ENCODE peak calls at places on chromosomes 3 and 15, in six cellular contexts. J, K, T, V, L and A are unnamed samples. For H3K4me1, the result is how much of the 10 kb centered on the place peaks cover.

GRCh38 chr3:16239082-16239770 is 25.5 kb downstream of the DPH3 start:
- DNase-seq in J (no peak), K (no peak), T (no peak), V (no peak), L (no peak), A (no peak)

GRCh38 chr3:45499529-45499928 is 95.0 kb upstream of the LIMD1 start:
- DNase-seq in J (no peak), K (peak), T (peak), V (peak), L (no peak), A (peak)

GRCh38 chr3:84125201-84125721 is 833.5 kb upstream of the CADM2 start:
- DNase-seq in J (no peak), K (no peak), T (no peak), V (peak), L (no peak), A (no peak)

GRCh38 chr3:23241256-23241655 is 38.1 kb downstream of the UBE2E2 start:
- DNase-seq in J (no peak), K (no peak), T (no peak), V (no peak), L (no peak), A (no peak)

GRCh38 chr3:45988804-45989203 is 6.8 kb downstream of the FYCO1 start:
- DNase-seq in J (no peak), K (no peak), T (no peak), V (no peak), L (no peak), A (no peak)

GRCh38 chr3:140942221-140943104 is 827 bp downstream of the SLC25A36 start:
- DNase-seq in J (peak), K (peak), T (peak), V (peak), L (peak), A (peak)

GRCh38 chr3:37014620-37015019 is 21.3 kb downstream of the MLH1 start:
- DNase-seq in J (no peak), K (peak), T (no peak), V (no peak), L (no peak), A (no peak)

GRCh38 chr3:157477441-157477840 is 25.8 kb downstream of the VEPH1 start:
- DNase-seq in J (no peak), K (no peak), T (no peak), V (no peak), L (no peak), A (no peak)

GRCh38 chr15:31345606-31346366 is 19.2 kb downstream of the KLF13 start:
- DNase-seq in J (no peak), K (no peak), T (peak), V (no peak), L (no peak), A (no peak)

GRCh38 chr3:100833483-100833882 is 124.2 kb downstream of the TFG start:
- DNase-seq in J (no peak), K (no peak), T (no peak), V (peak), L (no peak), A (no peak)

GRCh38 chr15:64552281-64552948 is 92.0 kb downstream of the ZNF609 start:
- DNase-seq in J (no peak), K (no peak), T (no peak), V (no peak), L (no peak), A (no peak)

GRCh38 chr3:95926904-95927501 is 887.4 kb upstream of the EPHA6 start:
- DNase-seq in J (no peak), K (peak), T (no peak), V (no peak), L (peak), A (no peak)

GRCh38 chr3:11532865-11533490 is 110.7 kb downstream of the VGLL4 start:
- DNase-seq in J (no peak), K (no peak), T (no peak), V (no peak), L (no peak), A (no peak)

GRCh38 chr3:159964166-159964973 is 24.3 kb upstream of the IL12A start:
- DNase-seq in J (no peak), K (no peak), T (no peak), V (no peak), L (no peak), A (no peak)

GRCh38 chr3:59737209-59737608 is 687.4 kb upstream of the CFAP20DC start:
- DNase-seq in J (no peak), K (no peak), T (no peak), V (no peak), L (no peak), A (peak)

GRCh38 chr15:66760968-66761722 is 59.1 kb downstream of the SMAD6 start:
- DNase-seq in J (no peak), K (no peak), T (no peak), V (no peak), L (no peak), A (no peak)

GRCh38 chr3:67382551-67382950 is 271.9 kb downstream of the SUCLG2 start:
- DNase-seq in J (no peak), K (no peak), T (no peak), V (no peak), L (no peak), A (no peak)

GRCh38 chr15:34987623-34987981 is 485 bp downstream of the ZNF770 start:
- DNase-seq in J (no peak), K (no peak), T (no peak), V (peak), L (no peak), A (no peak)

GRCh38 chr15:83108266-83109219 is 1.1 kb downstream of the TM6SF1 start:
- DNase-seq in J (peak), K (peak), T (peak), V (peak), L (peak), A (peak)

GRCh38 chr3:129005526-129006303 is 4.6 kb downstream of the EFCC1 start:
- DNase-seq in J (peak), K (no peak), T (peak), V (no peak), L (no peak), A (no peak)

GRCh38 chr15:74400915-74401757 is 32.6 kb downstream of the SEMA7A start:
- DNase-seq in J (no peak), K (no peak), T (peak), V (no peak), L (no peak), A (no peak)

GRCh38 chr3:9770276-9770812 is 597 bp upstream of the CAMK1 start:
- DNase-seq in J (peak), K (peak), T (no peak), V (peak), L (no peak), A (no peak)

GRCh38 chr15:31067890-31068603 is 33.5 kb downstream of the TRPM1 start:
- DNase-seq in J (no peak), K (no peak), T (no peak), V (no peak), L (no peak), A (no peak)

GRCh38 chr3:129829640-129830039 is 63.9 kb downstream of the TMCC1 start:
- DNase-seq in J (peak), K (peak), T (peak), V (peak), L (peak), A (peak)

GRCh38 chr3:14142567-14143270 is 17.9 kb downstream of the TMEM43 start:
- DNase-seq in J (no peak), K (no peak), T (no peak), V (no peak), L (peak), A (no peak)

GRCh38 chr15:57667171-57667924 is 39.2 kb upstream of the POLR2M start:
- DNase-seq in J (no peak), K (peak), T (no peak), V (peak), L (no peak), A (peak)

GRCh38 chr3:114572364-114573062 is 278.7 kb downstream of the TIGIT start:
- DNase-seq in J (no peak), K (no peak), T (no peak), V (no peak), L (no peak), A (no peak)

GRCh38 chr15:73886717-73887345 is 13.5 kb downstream of the TBC1D21 start:
- DNase-seq in J (no peak), K (no peak), T (no peak), V (no peak), L (no peak), A (no peak)

GRCh38 chr3:133563186-133563591 is 10.3 kb upstream of the CDV3 start:
- DNase-seq in J (no peak), K (no peak), T (no peak), V (no peak), L (no peak), A (no peak)

GRCh38 chr3:35521196-35521595 is 118.1 kb upstream of the ARPP21 start:
- DNase-seq in J (no peak), K (no peak), T (no peak), V (no peak), L (no peak), A (no peak)

GRCh38 chr15:74317820-74318375 is 49.5 kb downstream of the CYP11A1 start:
- DNase-seq in J (peak), K (no peak), T (no peak), V (peak), L (no peak), A (peak)

GRCh38 chr3:171258316-171258715 is 201.9 kb downstream of the TNIK start:
- DNase-seq in J (no peak), K (peak), T (no peak), V (no peak), L (no peak), A (no peak)

GRCh38 chr3:171260899-171261298 is 199.3 kb downstream of the TNIK start:
- DNase-seq in J (no peak), K (no peak), T (no peak), V (no peak), L (no peak), A (no peak)

GRCh38 chr3:171262431-171262830 is 197.8 kb downstream of the TNIK start:
- DNase-seq in J (no peak), K (no peak), T (no peak), V (no peak), L (no peak), A (no peak)

GRCh38 chr3:171261487-171261886 is 198.7 kb downstream of the TNIK start:
- DNase-seq in J (peak), K (no peak), T (no peak), V (no peak), L (no peak), A (no peak)

DNA sequence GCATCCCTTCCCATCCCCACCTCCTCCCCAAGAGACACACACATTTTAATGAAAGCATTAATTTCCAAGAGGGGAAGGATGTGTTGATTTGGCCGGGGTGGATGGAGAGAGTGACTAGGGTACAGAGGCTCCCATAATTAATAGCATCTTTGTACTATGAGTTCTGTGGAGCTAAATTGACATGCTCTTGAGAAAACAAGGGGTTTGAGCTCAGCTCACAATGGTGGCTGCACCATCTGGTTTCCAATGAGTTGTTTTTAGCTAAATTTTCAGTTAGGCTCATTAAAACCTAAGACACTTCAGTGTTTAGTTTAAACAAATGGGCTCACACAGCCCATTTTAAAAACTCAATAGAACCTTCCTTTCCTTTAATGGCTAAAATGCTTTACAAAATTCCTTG is 199.8 kb downstream of the TNIK start:
- DNase-seq in J (no peak), K (no peak), T (no peak), V (no peak), L (no peak), A (no peak)
- H3K4me1 ChIP-seq in J (under half), K (under half), T (under half), V (under half), L (under half), A (under half)

DNA sequence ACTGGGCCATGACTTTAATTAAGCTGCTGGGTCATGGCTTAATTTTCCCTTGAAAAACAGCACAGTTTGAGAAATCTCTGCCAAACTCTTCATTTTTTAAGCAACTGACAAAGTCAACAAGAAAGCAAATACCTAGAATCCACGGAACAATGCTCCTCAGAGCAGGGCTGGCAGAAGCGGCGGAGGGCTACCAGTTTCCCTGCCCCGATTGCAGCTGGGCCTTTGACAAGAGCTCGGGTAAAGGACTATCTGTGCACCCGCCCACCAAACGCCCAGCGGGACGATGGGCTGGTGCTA is 1.2 kb downstream of the GOLIM4 start:
- DNase-seq in J (no peak), K (no peak), T (no peak), V (no peak), L (no peak), A (peak)
- H3K27ac ChIP-seq in J (peak), K (no peak), T (peak), V (peak), L (peak), A (peak)

GRCh38 chr3:195906865-195907729 is 1.3 kb downstream of the TNK2 start:
- DNase-seq in J (peak), K (peak), T (peak), V (no peak), L (peak), A (peak)

GRCh38 chr3:195907730-195908438 is 467 bp downstream of the TNK2 start:
- DNase-seq in J (peak), K (no peak), T (peak), V (peak), L (no peak), A (peak)

GRCh38 chr3:195905970-195906864 is 2.1 kb downstream of the TNK2 start:
- DNase-seq in J (no peak), K (no peak), T (peak), V (no peak), L (no peak), A (no peak)

GRCh38 chr3:195903950-195904290 is 4.4 kb downstream of the TNK2 start:
- DNase-seq in J (no peak), K (no peak), T (no peak), V (no peak), L (no peak), A (no peak)

DNA sequence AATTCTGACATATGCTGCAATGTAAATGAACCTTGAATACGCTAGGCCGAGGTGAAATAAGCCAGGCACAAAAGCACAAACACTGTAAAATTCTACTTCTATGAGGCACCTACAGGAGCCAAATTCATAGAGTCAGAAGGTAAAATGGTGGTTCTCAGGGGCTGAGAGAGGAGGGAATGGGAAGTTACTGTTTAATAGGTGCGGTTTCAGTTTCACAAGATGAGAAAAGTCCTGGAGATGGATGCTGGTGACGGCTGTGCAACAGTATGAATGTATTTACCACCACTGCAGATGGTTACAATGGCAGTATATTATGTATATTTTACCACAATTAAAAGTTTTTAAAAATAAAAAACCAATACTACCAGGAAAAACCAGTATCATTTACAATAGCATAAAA is 4.0 kb downstream of the TNK2 start:
- DNase-seq in J (no peak), K (no peak), T (peak), V (no peak), L (no peak), A (no peak)
- H3K4me1 ChIP-seq in J (under half), K (under half), T (half or more), V (under half), L (under half), A (under half)

DNA sequence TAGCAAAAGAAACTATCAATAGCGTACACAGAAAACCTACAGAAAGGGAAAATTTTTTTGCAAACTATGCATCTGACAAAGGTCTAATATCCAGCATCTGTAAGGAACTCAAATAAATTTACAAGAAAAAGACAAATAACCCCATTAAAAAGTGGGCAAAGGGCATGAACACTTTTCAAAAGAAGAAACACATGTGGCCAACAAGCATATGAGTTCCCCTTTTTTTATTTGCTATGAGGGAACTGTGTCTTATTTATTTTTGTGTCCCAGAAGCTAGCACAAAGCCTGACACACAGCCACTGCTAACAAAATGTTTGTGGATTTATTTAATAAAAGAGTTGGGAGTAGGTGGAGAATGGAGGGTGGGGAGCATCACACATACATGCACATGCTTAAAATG is 325 bp upstream of the TMEM202 start:
- DNase-seq in J (no peak), K (no peak), T (no peak), V (no peak), L (no peak), A (no peak)
- H3K27ac ChIP-seq in J (no peak), K (no peak), T (no peak), V (no peak), L (no peak), A (no peak)

DNA sequence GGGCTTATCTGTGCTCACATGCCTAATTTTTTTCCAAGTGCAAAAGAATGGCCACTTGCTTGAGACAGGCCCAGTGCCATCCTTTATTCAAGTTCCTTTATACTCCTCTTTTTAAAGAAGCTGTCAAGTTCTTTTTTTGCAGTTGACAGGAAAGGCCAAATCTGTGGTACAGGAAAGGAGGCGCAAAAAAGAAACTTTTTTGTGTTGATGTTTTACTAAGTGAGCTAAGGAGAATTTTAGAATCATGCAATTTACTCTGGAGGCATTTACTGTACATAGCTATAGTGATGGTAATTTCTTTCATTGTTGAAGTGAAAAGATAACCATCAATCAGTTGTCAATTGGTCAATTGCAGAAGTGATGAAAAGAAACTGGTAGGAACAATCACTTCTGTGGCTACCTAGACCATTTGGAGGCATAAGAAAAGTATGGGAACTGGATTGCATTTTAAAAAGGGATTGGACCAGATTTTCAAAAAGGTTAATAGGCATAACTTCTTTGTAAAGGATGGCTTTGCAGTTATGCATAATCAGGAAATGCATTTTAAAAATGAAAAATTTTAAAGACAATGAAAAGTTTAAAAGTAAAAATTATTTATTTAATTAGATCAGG is 102.5 kb upstream of the SOX2 start:
- DNase-seq in J (no peak), K (peak), T (no peak), V (no peak), L (no peak), A (no peak)
- H3K4me1 ChIP-seq in J (under half), K (under half), T (under half), V (under half), L (under half), A (under half)